ENCODE peak calls at places on chromosomes 16 and 17, in eight cellular contexts. One of them, this sample, is unnamed. For H3K36me3, the result is how much of the 10 kb centered on the place peaks cover.

GRCh38 chr16:10957771-10958486 is 13.6 kb downstream of the CLEC16A start:
- DNase-seq in adrenal gland: no peak
- DNase-seq in CD8-positive, alpha-beta T cell: no peak
- DNase-seq in right lobe of liver: no peak
- DNase-seq in left ventricle myocardium inferior: no peak
- DNase-seq in tibial artery: no peak
- DNase-seq in stomach: no peak
- DNase-seq in breast epithelium: peak
- DNase-seq in this sample: no peak

GRCh38 chr17:44402564-44403172 is 13.2 kb upstream of the ITGA2B start:
- DNase-seq in adrenal gland: no peak
- DNase-seq in CD8-positive, alpha-beta T cell: no peak
- DNase-seq in right lobe of liver: no peak
- DNase-seq in left ventricle myocardium inferior: no peak
- DNase-seq in tibial artery: no peak
- DNase-seq in stomach: no peak
- DNase-seq in breast epithelium: no peak
- DNase-seq in this sample: no peak

GRCh38 chr17:74842146-74842598 is 17.5 kb downstream of the GRIN2C start:
- DNase-seq in adrenal gland: no peak
- DNase-seq in CD8-positive, alpha-beta T cell: no peak
- DNase-seq in right lobe of liver: no peak
- DNase-seq in left ventricle myocardium inferior: peak
- DNase-seq in tibial artery: no peak
- DNase-seq in stomach: no peak
- DNase-seq in breast epithelium: no peak
- DNase-seq in this sample: no peak

GRCh38 chr17:19017804-19018599 is 13.4 kb upstream of the FAM83G start:
- DNase-seq in adrenal gland: no peak
- DNase-seq in CD8-positive, alpha-beta T cell: no peak
- DNase-seq in right lobe of liver: peak
- DNase-seq in left ventricle myocardium inferior: no peak
- DNase-seq in tibial artery: no peak
- DNase-seq in stomach: no peak
- DNase-seq in breast epithelium: no peak
- DNase-seq in this sample: no peak

GRCh38 chr16:50674831-50675230 is 6.3 kb downstream of the SNX20 start:
- DNase-seq in adrenal gland: no peak
- DNase-seq in CD8-positive, alpha-beta T cell: no peak
- DNase-seq in right lobe of liver: no peak
- DNase-seq in left ventricle myocardium inferior: no peak
- DNase-seq in tibial artery: no peak
- DNase-seq in stomach: no peak
- DNase-seq in breast epithelium: no peak
- DNase-seq in this sample: no peak

GRCh38 chr16:84247844-84248243 is 8.0 kb upstream of the KCNG4 start:
- DNase-seq in adrenal gland: no peak
- DNase-seq in CD8-positive, alpha-beta T cell: no peak
- DNase-seq in right lobe of liver: no peak
- DNase-seq in left ventricle myocardium inferior: no peak
- DNase-seq in tibial artery: no peak
- DNase-seq in stomach: no peak
- DNase-seq in breast epithelium: no peak
- DNase-seq in this sample: no peak

GRCh38 chr16:48099455-48099854 is 56.3 kb downstream of the ABCC12 start:
- DNase-seq in adrenal gland: no peak
- DNase-seq in CD8-positive, alpha-beta T cell: no peak
- DNase-seq in right lobe of liver: no peak
- DNase-seq in left ventricle myocardium inferior: peak
- DNase-seq in tibial artery: no peak
- DNase-seq in stomach: no peak
- DNase-seq in breast epithelium: no peak
- DNase-seq in this sample: no peak

GRCh38 chr17:13113821-13114525 is 96.1 kb upstream of the ELAC2 start:
- DNase-seq in adrenal gland: no peak
- DNase-seq in CD8-positive, alpha-beta T cell: no peak
- DNase-seq in right lobe of liver: no peak
- DNase-seq in left ventricle myocardium inferior: no peak
- DNase-seq in tibial artery: no peak
- DNase-seq in stomach: no peak
- DNase-seq in breast epithelium: no peak
- DNase-seq in this sample: no peak

GRCh38 chr16:63467513-63467912 is 1431.3 kb upstream of the CDH8 start:
- DNase-seq in adrenal gland: no peak
- DNase-seq in CD8-positive, alpha-beta T cell: no peak
- DNase-seq in right lobe of liver: no peak
- DNase-seq in left ventricle myocardium inferior: no peak
- DNase-seq in tibial artery: no peak
- DNase-seq in stomach: no peak
- DNase-seq in breast epithelium: no peak
- DNase-seq in this sample: no peak

GRCh38 chr17:79837888-79838540 is 1.2 kb downstream of the CBX4 start:
- DNase-seq in adrenal gland: peak
- DNase-seq in CD8-positive, alpha-beta T cell: peak
- DNase-seq in right lobe of liver: no peak
- DNase-seq in left ventricle myocardium inferior: no peak
- DNase-seq in tibial artery: no peak
- DNase-seq in stomach: no peak
- DNase-seq in breast epithelium: no peak
- DNase-seq in this sample: no peak

GRCh38 chr16:77674888-77675287 is 47.4 kb upstream of the NUDT7 start:
- DNase-seq in adrenal gland: no peak
- DNase-seq in CD8-positive, alpha-beta T cell: no peak
- DNase-seq in right lobe of liver: no peak
- DNase-seq in left ventricle myocardium inferior: no peak
- DNase-seq in tibial artery: no peak
- DNase-seq in stomach: no peak
- DNase-seq in breast epithelium: no peak
- DNase-seq in this sample: no peak

GRCh38 chr17:2563061-2563460 is 30.4 kb upstream of the PAFAH1B1 start:
- DNase-seq in adrenal gland: no peak
- DNase-seq in CD8-positive, alpha-beta T cell: no peak
- DNase-seq in right lobe of liver: no peak
- DNase-seq in left ventricle myocardium inferior: no peak
- DNase-seq in tibial artery: no peak
- DNase-seq in stomach: no peak
- DNase-seq in breast epithelium: no peak
- DNase-seq in this sample: no peak

GRCh38 chr17:40242774-40243173 is 23.7 kb downstream of the WIPF2 start:
- DNase-seq in adrenal gland: no peak
- DNase-seq in CD8-positive, alpha-beta T cell: no peak
- DNase-seq in right lobe of liver: no peak
- DNase-seq in left ventricle myocardium inferior: no peak
- DNase-seq in tibial artery: no peak
- DNase-seq in stomach: no peak
- DNase-seq in breast epithelium: no peak
- DNase-seq in this sample: no peak

GRCh38 chr17:78576389-78577112 is 645 bp downstream of the DNAH17 start:
- DNase-seq in adrenal gland: no peak
- DNase-seq in CD8-positive, alpha-beta T cell: no peak
- DNase-seq in right lobe of liver: peak
- DNase-seq in left ventricle myocardium inferior: peak
- DNase-seq in tibial artery: no peak
- DNase-seq in stomach: no peak
- DNase-seq in breast epithelium: no peak
- DNase-seq in this sample: no peak

GRCh38 chr17:1965556-1966273 is 59.4 kb downstream of the RTN4RL1 start:
- DNase-seq in adrenal gland: no peak
- DNase-seq in CD8-positive, alpha-beta T cell: no peak
- DNase-seq in right lobe of liver: no peak
- DNase-seq in left ventricle myocardium inferior: no peak
- DNase-seq in tibial artery: no peak
- DNase-seq in stomach: no peak
- DNase-seq in breast epithelium: no peak
- DNase-seq in this sample: no peak

DNA sequence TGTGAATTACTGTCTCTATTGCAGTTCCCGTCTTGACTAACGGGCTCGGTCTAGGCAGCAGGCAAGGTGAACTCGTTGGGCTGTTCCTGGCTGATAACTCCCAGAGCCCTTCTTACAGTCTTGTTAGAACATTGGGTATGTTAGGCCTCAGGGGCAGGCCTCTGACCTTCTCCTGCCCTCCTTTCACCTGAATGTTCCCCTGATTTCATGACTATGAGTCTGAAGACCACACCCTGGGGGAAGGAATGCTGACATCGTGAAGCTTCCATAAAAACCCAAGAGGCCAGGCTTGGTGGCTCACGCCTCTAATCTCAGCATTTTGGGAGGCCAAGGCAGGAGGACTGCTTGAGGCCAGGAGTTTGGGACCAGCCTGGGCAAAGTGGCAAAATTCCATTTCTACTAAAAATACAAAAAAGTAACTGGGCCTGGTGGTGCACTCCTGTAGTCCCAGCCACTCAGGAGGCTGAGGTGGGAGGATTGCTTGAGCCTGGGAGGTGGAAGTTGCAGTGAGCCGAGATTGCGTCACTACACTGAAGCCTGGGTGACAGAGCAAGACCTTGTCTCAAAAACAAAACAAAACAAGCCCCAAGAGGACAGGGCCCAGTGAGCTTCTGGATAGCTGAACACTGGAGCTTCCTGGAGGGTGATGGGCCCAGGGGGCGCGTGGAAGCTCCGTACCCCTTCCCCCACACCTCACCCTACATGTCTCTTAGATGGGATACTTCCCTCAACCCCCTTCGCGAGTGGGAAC is 47.8 kb upstream of the FBXO47 start:
- DNase-seq in adrenal gland: no peak
- DNase-seq in CD8-positive, alpha-beta T cell: no peak
- DNase-seq in right lobe of liver: no peak
- DNase-seq in left ventricle myocardium inferior: no peak
- DNase-seq in tibial artery: no peak
- DNase-seq in stomach: no peak
- DNase-seq in breast epithelium: no peak
- DNase-seq in this sample: no peak
- H3K4me3 ChIP-seq in adrenal gland: no peak
- H3K4me3 ChIP-seq in CD8-positive, alpha-beta T cell: no peak
- H3K4me3 ChIP-seq in right lobe of liver: no peak
- H3K4me3 ChIP-seq in left ventricle myocardium inferior: no peak
- H3K4me3 ChIP-seq in tibial artery: no peak
- H3K4me3 ChIP-seq in stomach: no peak
- H3K4me3 ChIP-seq in breast epithelium: no peak
- H3K4me3 ChIP-seq in this sample: no peak

GRCh38 chr17:16915752-16916556 is 56.0 kb downstream of the TNFRSF13B start:
- DNase-seq in adrenal gland: no peak
- DNase-seq in CD8-positive, alpha-beta T cell: no peak
- DNase-seq in right lobe of liver: no peak
- DNase-seq in left ventricle myocardium inferior: peak
- DNase-seq in tibial artery: peak
- DNase-seq in stomach: peak
- DNase-seq in breast epithelium: peak
- DNase-seq in this sample: peak

GRCh38 chr17:16919663-16920627 is 52.0 kb downstream of the TNFRSF13B start:
- DNase-seq in adrenal gland: no peak
- DNase-seq in CD8-positive, alpha-beta T cell: no peak
- DNase-seq in right lobe of liver: no peak
- DNase-seq in left ventricle myocardium inferior: peak
- DNase-seq in tibial artery: peak
- DNase-seq in stomach: peak
- DNase-seq in breast epithelium: peak
- DNase-seq in this sample: no peak

GRCh38 chr17:16916557-16916920 is 55.4 kb downstream of the TNFRSF13B start:
- DNase-seq in adrenal gland: no peak
- DNase-seq in CD8-positive, alpha-beta T cell: no peak
- DNase-seq in right lobe of liver: no peak
- DNase-seq in left ventricle myocardium inferior: no peak
- DNase-seq in tibial artery: peak
- DNase-seq in stomach: peak
- DNase-seq in breast epithelium: peak
- DNase-seq in this sample: no peak

GRCh38 chr17:16918443-16918842 is 53.5 kb downstream of the TNFRSF13B start:
- DNase-seq in adrenal gland: no peak
- DNase-seq in CD8-positive, alpha-beta T cell: no peak
- DNase-seq in right lobe of liver: no peak
- DNase-seq in left ventricle myocardium inferior: no peak
- DNase-seq in tibial artery: no peak
- DNase-seq in stomach: peak
- DNase-seq in breast epithelium: peak
- DNase-seq in this sample: no peak

GRCh38 chr17:16917995-16918394 is 53.9 kb downstream of the TNFRSF13B start:
- DNase-seq in adrenal gland: no peak
- DNase-seq in CD8-positive, alpha-beta T cell: no peak
- DNase-seq in right lobe of liver: no peak
- DNase-seq in left ventricle myocardium inferior: peak
- DNase-seq in tibial artery: peak
- DNase-seq in stomach: peak
- DNase-seq in breast epithelium: peak
- DNase-seq in this sample: no peak
- H3K36me3 ChIP-seq in adrenal gland: under half
- H3K36me3 ChIP-seq in CD8-positive, alpha-beta T cell: under half
- H3K36me3 ChIP-seq in right lobe of liver: under half
- H3K36me3 ChIP-seq in left ventricle myocardium inferior: under half
- H3K36me3 ChIP-seq in tibial artery: under half
- H3K36me3 ChIP-seq in stomach: under half
- H3K36me3 ChIP-seq in breast epithelium: under half
- H3K36me3 ChIP-seq in this sample: under half

GRCh38 chr16:86458457-86458777 is 51.9 kb upstream of the FOXF1 start:
- DNase-seq in adrenal gland: no peak
- DNase-seq in CD8-positive, alpha-beta T cell: no peak
- DNase-seq in right lobe of liver: no peak
- DNase-seq in left ventricle myocardium inferior: no peak
- DNase-seq in tibial artery: no peak
- DNase-seq in stomach: no peak
- DNase-seq in breast epithelium: no peak
- DNase-seq in this sample: no peak
- H3K27ac ChIP-seq in adrenal gland: no peak
- H3K27ac ChIP-seq in CD8-positive, alpha-beta T cell: no peak
- H3K27ac ChIP-seq in right lobe of liver: no peak
- H3K27ac ChIP-seq in left ventricle myocardium inferior: no peak
- H3K27ac ChIP-seq in tibial artery: no peak
- H3K27ac ChIP-seq in stomach: peak
- H3K27ac ChIP-seq in breast epithelium: no peak
- H3K27ac ChIP-seq in this sample: no peak

GRCh38 chr16:2675714-2676113 is 6.6 kb upstream of the KCTD5 start:
- DNase-seq in adrenal gland: no peak
- DNase-seq in CD8-positive, alpha-beta T cell: no peak
- DNase-seq in right lobe of liver: no peak
- DNase-seq in left ventricle myocardium inferior: no peak
- DNase-seq in tibial artery: no peak
- DNase-seq in stomach: no peak
- DNase-seq in breast epithelium: no peak
- DNase-seq in this sample: no peak

GRCh38 chr16:2673066-2673999 is 9.0 kb upstream of the KCTD5 start:
- DNase-seq in adrenal gland: peak
- DNase-seq in CD8-positive, alpha-beta T cell: peak
- DNase-seq in right lobe of liver: peak
- DNase-seq in left ventricle myocardium inferior: peak
- DNase-seq in tibial artery: peak
- DNase-seq in stomach: peak
- DNase-seq in breast epithelium: peak
- DNase-seq in this sample: peak

GRCh38 chr16:2675021-2675420 is 7.3 kb upstream of the KCTD5 start:
- DNase-seq in adrenal gland: no peak
- DNase-seq in CD8-positive, alpha-beta T cell: no peak
- DNase-seq in right lobe of liver: no peak
- DNase-seq in left ventricle myocardium inferior: no peak
- DNase-seq in tibial artery: no peak
- DNase-seq in stomach: no peak
- DNase-seq in breast epithelium: no peak
- DNase-seq in this sample: no peak

DNA sequence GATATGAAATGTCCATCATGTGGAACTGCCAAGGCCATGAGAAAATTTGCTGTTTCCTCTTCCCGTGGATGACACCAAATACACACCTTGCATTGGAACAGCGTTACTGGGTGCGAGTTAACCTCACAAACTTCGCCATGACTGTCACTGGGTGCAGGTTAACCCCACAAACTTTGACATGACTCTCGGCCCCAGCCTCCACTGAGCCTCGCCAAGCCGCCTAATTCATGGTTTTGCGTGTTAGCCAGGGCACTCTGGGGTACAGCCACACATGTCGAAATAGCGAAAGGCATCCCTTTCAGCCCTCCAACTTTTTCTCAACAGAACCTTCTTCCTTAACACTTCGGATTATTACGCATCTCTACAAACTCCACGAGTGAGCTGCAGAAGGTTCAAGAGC is 10.6 kb upstream of the KCTD5 start:
- DNase-seq in adrenal gland: no peak
- DNase-seq in CD8-positive, alpha-beta T cell: no peak
- DNase-seq in right lobe of liver: no peak
- DNase-seq in left ventricle myocardium inferior: no peak
- DNase-seq in tibial artery: no peak
- DNase-seq in stomach: no peak
- DNase-seq in breast epithelium: no peak
- DNase-seq in this sample: no peak
- H3K4me3 ChIP-seq in adrenal gland: no peak
- H3K4me3 ChIP-seq in CD8-positive, alpha-beta T cell: no peak
- H3K4me3 ChIP-seq in right lobe of liver: no peak
- H3K4me3 ChIP-seq in left ventricle myocardium inferior: peak
- H3K4me3 ChIP-seq in tibial artery: no peak
- H3K4me3 ChIP-seq in stomach: no peak
- H3K4me3 ChIP-seq in breast epithelium: no peak
- H3K4me3 ChIP-seq in this sample: no peak

This sample was measured in CD4-positive, CD25-positive, alpha-beta regulatory T cell.